ENCODE peak calls at places on chromosomes 6 and 20, in six cellular contexts. S is dorsolateral prefrontal cortex; F is fibroblast of the conjunctiva; R is osteocyte; O is HEK293T; G is stimulated activated CD4-positive, alpha-beta T cell treated with anti-CD3 and anti-CD28 coated beads, Interleukin-12 subunit alpha, Interleukin-12 subunit beta, amount 100 ng/mL, for 48 hours. Y is an unnamed sample.

GRCh38 chr20:62027116-62027515 is 38.6 kb downstream of the TAF4 start:
- DNase-seq in S (no peak), F (no peak), R (no peak), O (no peak), G (no peak), Y (no peak)

GRCh38 chr6:142872376-142872775 is 72.6 kb downstream of the HIVEP2 start:
- DNase-seq in S (no peak), F (no peak), R (no peak), O (no peak), G (no peak), Y (no peak)

GRCh38 chr20:4256886-4257285 is 241.5 kb upstream of the RNF24 start:
- DNase-seq in S (no peak), F (no peak), R (no peak), O (no peak), G (no peak), Y (no peak)

GRCh38 chr6:74606488-74607135 is 599.2 kb downstream of the COL12A1 start:
- DNase-seq in S (no peak), F (peak; percentile 88), R (no peak), O (no peak), G (no peak), Y (no peak)

GRCh38 chr6:45000833-45001232 is 327.3 kb upstream of the RUNX2 start:
- DNase-seq in S (no peak), F (no peak), R (no peak), O (no peak), G (no peak), Y (no peak)

GRCh38 chr6:79257381-79258205 is 23.1 kb upstream of the HMGN3 start:
- DNase-seq in S (no peak), F (no peak), R (no peak), O (no peak), G (no peak), Y (no peak)

GRCh38 chr6:112149236-112149635 is 61.8 kb downstream of the FAM229B start:
- DNase-seq in S (no peak), F (no peak), R (no peak), O (no peak), G (no peak), Y (no peak)

GRCh38 chr6:6783736-6784135 is 195.2 kb downstream of the LY86 start:
- DNase-seq in S (no peak), F (no peak), R (no peak), O (no peak), G (no peak), Y (no peak)

GRCh38 chr6:105713474-105714118 is 310.7 kb upstream of the PREP start:
- DNase-seq in S (no peak), F (no peak), R (no peak), O (no peak), G (no peak), Y (no peak)

GRCh38 chr6:3088853-3089445 is 20.7 kb downstream of the RIPK1 start:
- DNase-seq in S (no peak), F (no peak), R (no peak), O (no peak), G (no peak), Y (no peak)

GRCh38 chr20:60715172-60715571 is 536.9 kb upstream of the CDH4 start:
- DNase-seq in S (no peak), F (no peak), R (no peak), O (peak; percentile 8), G (no peak), Y (no peak)

GRCh38 chr20:4951299-4951698 is 50.0 kb downstream of the SLC23A2 start:
- DNase-seq in S (no peak), F (peak; percentile 70), R (no peak), O (no peak), G (no peak), Y (no peak)